ENCODE peak calls at places on chromosome 13, in four cellular contexts. V is Daoy, J is psoas muscle, F is ELF-1. G is an unnamed sample.

GRCh38 chr13:25886438-25887214 is 165.2 kb downstream of the SHISA2 start:
- DNase-seq in V (peak), J (no peak), F (no peak), G (no peak)

GRCh38 chr13:79678100-79678499 is 197.1 kb downstream of the NDFIP2 start:
- DNase-seq in V (no peak), J (no peak), F (no peak), G (no peak)

GRCh38 chr13:114078501-114079451 is 53.6 kb downstream of the RASA3 start:
- DNase-seq in V (peak), J (peak), F (peak), G (peak)

GRCh38 chr13:112711528-112712265 is 21.9 kb downstream of the ATP11A start:
- DNase-seq in V (peak), J (peak), F (peak), G (peak)

GRCh38 chr13:21529102-21529893 is 70.2 kb upstream of the ZDHHC20 start:
- DNase-seq in V (no peak), J (no peak), F (no peak), G (no peak)

GRCh38 chr13:113452942-113453901 is at the start of gene ADPRHL1:
- DNase-seq in V (no peak), J (peak), F (no peak), G (no peak)

GRCh38 chr13:33125821-33126570 is 109.8 kb downstream of the KL start:
- DNase-seq in V (peak), J (peak), F (peak), G (peak)

GRCh38 chr13:43783820-43784219 is 3.0 kb downstream of the ENOX1 start:
- DNase-seq in V (peak), J (no peak), F (no peak), G (no peak)

GRCh38 chr13:95784161-95784880 is 107.4 kb downstream of the DNAJC3 start:
- DNase-seq in V (peak), J (no peak), F (peak), G (no peak)